ENCODE peak calls at places on chromosomes 3 and 15, in four cellular contexts. X is stomach, V is neural crest cell, Y is lower lobe of right lung. T is an unnamed sample.

GRCh38 chr15:82650046-82650670 is 3.0 kb upstream of the CPEB1 start:
- DNase-seq in V (no peak), Y (no peak), X (no peak), T (no peak)

GRCh38 chr3:151123827-151124226 is 38.4 kb downstream of the MED12L start:
- DNase-seq in V (no peak), X (no peak), Y (no peak), T (no peak)

GRCh38 chr15:77034620-77035467 is 36.1 kb downstream of the TSPAN3 start:
- DNase-seq in X (peak; percentile 40), V (peak; percentile 47), Y (peak; percentile 56), T (no peak)

GRCh38 chr3:114645392-114645791 is 351.6 kb downstream of the TIGIT start:
- DNase-seq in V (no peak), X (no peak), Y (no peak), T (no peak)

GRCh38 chr3:17820704-17821103 is 78.3 kb upstream of the TBC1D5 start:
- DNase-seq in X (no peak), V (no peak), Y (no peak), T (no peak)

GRCh38 chr3:31932990-31933389 is 48.1 kb downstream of the OSBPL10 start:
- DNase-seq in V (no peak), Y (no peak), X (no peak), T (no peak)

GRCh38 chr15:90489944-90490343 is 39.8 kb upstream of the CRTC3 start:
- DNase-seq in Y (no peak), X (no peak), V (no peak), T (no peak)

GRCh38 chr15:67006089-67007065 is 59.0 kb upstream of the SMAD3 start:
- DNase-seq in X (no peak), Y (no peak), V (no peak), T (peak; percentile 80)

GRCh38 chr15:69812881-69813280 is 284.8 kb downstream of the TLE3 start:
- DNase-seq in Y (no peak), X (peak; percentile 33), V (no peak), T (no peak)

GRCh38 chr15:54388746-54389145 is 410.5 kb downstream of the UNC13C start:
- DNase-seq in Y (no peak), V (no peak), X (no peak), T (no peak)

GRCh38 chr15:77836116-77836798 is 203.5 kb upstream of the LINGO1 start:
- DNase-seq in X (no peak), Y (no peak), V (no peak), T (no peak)

GRCh38 chr15:68808091-68808490 is 12.6 kb downstream of the ANP32A start:
- DNase-seq in X (no peak), Y (no peak), V (no peak), T (no peak)

GRCh38 chr3:170643831-170644230 is 58.0 kb upstream of the SLC7A14 start:
- DNase-seq in Y (no peak), V (no peak), X (no peak), T (no peak)

GRCh38 chr15:70754862-70755261 is 8.5 kb downstream of the UACA start:
- DNase-seq in X (no peak), V (no peak), Y (no peak), T (no peak)

GRCh38 chr15:73950479-73951043 is 24.3 kb downstream of the LOXL1 start:
- DNase-seq in Y (peak; percentile 24), V (no peak), X (no peak), T (no peak)

GRCh38 chr3:55668359-55668758 is 181.3 kb upstream of the WNT5A start:
- DNase-seq in X (no peak), V (no peak), Y (no peak), T (no peak)

GRCh38 chr15:25372298-25372697 is 66.5 kb downstream of the UBE3A start:
- DNase-seq in V (no peak), Y (no peak), X (no peak), T (no peak)

GRCh38 chr3:24483873-24484272 is 10.8 kb downstream of the THRB start:
- DNase-seq in V (no peak), X (no peak), Y (peak; percentile 49), T (peak; percentile 68)

GRCh38 chr3:8110966-8111798 is 390.4 kb upstream of the LMCD1 start:
- DNase-seq in X (peak; percentile 57), V (peak; percentile 80), Y (no peak), T (peak; percentile 49)

GRCh38 chr3:45103753-45104714 is 42.1 kb downstream of the CDCP1 start:
- DNase-seq in X (no peak), Y (no peak), V (no peak), T (no peak)

GRCh38 chr3:16740531-16740930 is 135.3 kb upstream of the DAZL start:
- DNase-seq in Y (no peak), X (no peak), V (no peak), T (no peak)

GRCh38 chr3:185561958-185562357 is 9.6 kb upstream of the LIPH start:
- DNase-seq in X (no peak), V (no peak), Y (no peak), T (no peak)

GRCh38 chr15:96595951-96596350 is 265.5 kb downstream of the NR2F2 start:
- DNase-seq in X (no peak), Y (no peak), V (no peak), T (no peak)
- TF ChIP-seq CTCF in X (no peak), Y (no peak), V (no peak), T (no peak)

GRCh38 chr3:190058486-190059241 is 62.0 kb downstream of the P3H2 start:
- DNase-seq in V (no peak), X (no peak), Y (no peak), T (no peak)

GRCh38 chr3:190055773-190056172 is 64.9 kb downstream of the P3H2 start:
- DNase-seq in X (no peak), Y (no peak), V (no peak), T (no peak)

GRCh38 chr3:190056795-190057194 is 63.9 kb downstream of the P3H2 start:
- DNase-seq in Y (no peak), X (no peak), V (no peak), T (no peak)

GRCh38 chr3:190051643-190052042 is 69.1 kb downstream of the P3H2 start:
- DNase-seq in Y (no peak), X (no peak), V (no peak), T (no peak)

GRCh38 chr3:190053919-190054672 is 66.6 kb downstream of the P3H2 start:
- DNase-seq in V (no peak), X (no peak), Y (no peak), T (no peak)
- TF ChIP-seq CTCF in V (peak; percentile 41), X (no peak), Y (no peak), T (no peak)

DNA sequence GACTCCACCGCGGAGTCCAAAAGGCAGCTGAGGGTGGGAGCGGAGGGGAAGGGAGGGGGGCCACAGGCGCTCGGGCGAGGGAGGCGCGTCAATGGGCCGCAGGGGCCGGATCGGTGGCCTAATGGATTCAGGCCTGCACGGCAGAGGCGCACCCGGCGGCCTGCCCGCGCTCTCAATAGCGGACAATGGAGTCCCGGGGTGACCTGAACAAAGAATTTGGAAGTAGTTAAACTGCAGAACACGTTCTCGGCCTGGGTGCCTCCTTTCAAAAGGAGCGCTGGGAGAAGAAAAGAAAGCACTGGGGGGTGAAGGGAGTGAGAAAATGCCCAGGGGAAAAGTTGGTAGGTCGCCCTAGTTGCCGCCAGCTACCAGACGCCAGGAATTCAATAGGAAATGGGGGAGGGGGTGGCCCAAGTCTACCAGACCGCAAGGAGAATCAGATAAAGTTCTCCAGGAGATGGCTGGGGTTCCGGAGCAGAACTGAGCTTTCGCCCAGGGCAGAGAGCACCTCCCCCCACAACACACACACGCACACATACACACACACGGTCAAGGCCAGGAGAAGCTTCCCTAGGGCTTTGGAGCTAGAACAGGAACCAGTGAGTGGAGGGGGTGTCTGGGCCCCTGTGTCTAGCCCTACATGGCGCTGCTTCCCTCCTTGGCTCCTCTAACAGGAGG is 25.8 kb upstream of the POLG start:
- DNase-seq in V (no peak), Y (no peak), X (no peak), T (no peak)
- TF ChIP-seq CTCF in V (no peak), Y (no peak), X (no peak), T (no peak)

GRCh38 chr15:40785158-40785557 is 15.4 kb downstream of the C15orf62 start:
- DNase-seq in X (no peak), V (no peak), Y (no peak), T (no peak)

GRCh38 chr15:40785814-40786213 is 16.0 kb downstream of the C15orf62 start:
- DNase-seq in X (no peak), V (no peak), Y (peak; percentile 7), T (no peak)

GRCh38 chr15:40787991-40788390 is 18.2 kb downstream of the C15orf62 start:
- DNase-seq in X (no peak), Y (peak; percentile 19), V (no peak), T (no peak)

GRCh38 chr15:40787344-40787841 is 17.6 kb downstream of the C15orf62 start:
- DNase-seq in V (no peak), Y (peak; percentile 63), X (peak; percentile 88), T (no peak)

GRCh38 chr15:40782609-40783227 is 12.9 kb downstream of the C15orf62 start:
- DNase-seq in V (peak; percentile 37), Y (peak; percentile 85), X (peak; percentile 90), T (peak; percentile 70)
- TF ChIP-seq CTCF in V (peak; percentile 78), Y (peak; percentile 80), X (peak; percentile 63), T (peak; percentile 79)

GRCh38 chr15:51387699-51388041 is 46.2 kb downstream of the GLDN start:
- DNase-seq in V (no peak), X (no peak), Y (no peak), T (no peak)

GRCh38 chr15:51388726-51389125 is 47.3 kb downstream of the GLDN start:
- DNase-seq in Y (no peak), V (no peak), X (no peak), T (no peak)

GRCh38 chr15:51386960-51387698 is 45.7 kb downstream of the GLDN start:
- DNase-seq in X (no peak), V (no peak), Y (no peak), T (no peak)

GRCh38 chr15:51390239-51390931 is 48.9 kb downstream of the GLDN start:
- DNase-seq in X (no peak), V (no peak), Y (no peak), T (no peak)

GRCh38 chr15:51390932-51391432 is 49.5 kb downstream of the GLDN start:
- DNase-seq in Y (no peak), X (no peak), V (no peak), T (no peak)
- TF ChIP-seq CTCF in Y (no peak), X (no peak), V (no peak), T (no peak)

GRCh38 chr3:177816667-177817208 is 619.5 kb upstream of the TBL1XR1 start:
- DNase-seq in X (no peak), Y (no peak), V (no peak), T (no peak)
- TF ChIP-seq CTCF in X (no peak), Y (no peak), V (no peak), T (no peak)

DNA sequence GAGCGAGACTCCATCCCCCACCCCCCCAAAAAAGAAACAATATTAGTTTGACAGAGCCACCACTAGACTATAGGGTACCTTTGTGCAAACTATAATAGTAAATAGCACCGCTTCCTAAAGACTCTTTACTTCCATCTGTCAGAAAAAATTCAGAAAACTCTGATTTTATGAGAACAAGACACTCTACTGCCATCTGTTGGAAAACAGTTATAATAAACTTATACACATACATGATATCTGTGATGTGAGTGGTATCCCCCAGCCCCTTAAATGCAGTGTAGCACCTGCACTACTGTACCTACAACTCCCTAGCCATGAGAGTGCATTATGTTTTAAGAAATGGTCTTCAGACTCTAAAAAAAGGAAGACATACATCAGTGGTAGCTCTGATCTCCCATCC is 47.1 kb upstream of the CTDSPL start:
- DNase-seq in V (no peak), Y (no peak), X (no peak), T (no peak)
- TF ChIP-seq CTCF in V (peak; percentile 61), Y (no peak), X (no peak), T (peak; percentile 20)

GRCh38 chr15:26974120-26974780 is 3.3 kb downstream of the GABRG3 start:
- DNase-seq in Y (no peak), X (no peak), V (no peak), T (no peak)
- TF ChIP-seq CTCF in Y (no peak), X (no peak), V (peak; percentile 72), T (no peak)

T was measured in CD14-positive monocyte.